ENCODE peak calls at places on chromosomes 4 and X, in six cellular contexts. One of them, this sample, is unnamed.

GRCh38 chr4:56908206-56909082 is 744 bp downstream of the REST start:
- DNase-seq in omental fat pad: peak
- DNase-seq in stimulated activated CD8-positive, alpha-beta memory T cell treated with anti-CD3 and anti-CD28 coated beads, Interleukin-7, amount 100 ng/mL, for 1 hour: peak
- DNase-seq in heart right ventricle: peak
- DNase-seq in Ammon's horn: peak
- DNase-seq in activated T-cell treated with anti-CD3 and anti-CD28 coated beads, Interleukin-2, amount 50 U/mL, for 24 hours: peak
- DNase-seq in this sample: peak

GRCh38 chr4:104815593-104816156 is 321.0 kb upstream of the CXXC4 start:
- DNase-seq in omental fat pad: no peak
- DNase-seq in stimulated activated CD8-positive, alpha-beta memory T cell treated with anti-CD3 and anti-CD28 coated beads, Interleukin-7, amount 100 ng/mL, for 1 hour: no peak
- DNase-seq in heart right ventricle: no peak
- DNase-seq in Ammon's horn: no peak
- DNase-seq in activated T-cell treated with anti-CD3 and anti-CD28 coated beads, Interleukin-2, amount 50 U/mL, for 24 hours: no peak
- DNase-seq in this sample: no peak

GRCh38 chr4:16836324-16836723 is 62.1 kb downstream of the LDB2 start:
- DNase-seq in omental fat pad: no peak
- DNase-seq in stimulated activated CD8-positive, alpha-beta memory T cell treated with anti-CD3 and anti-CD28 coated beads, Interleukin-7, amount 100 ng/mL, for 1 hour: no peak
- DNase-seq in heart right ventricle: no peak
- DNase-seq in Ammon's horn: no peak
- DNase-seq in activated T-cell treated with anti-CD3 and anti-CD28 coated beads, Interleukin-2, amount 50 U/mL, for 24 hours: no peak
- DNase-seq in this sample: no peak

GRCh38 chrX:68454476-68455150 is 21.3 kb upstream of the OPHN1 start:
- DNase-seq in omental fat pad: no peak
- DNase-seq in stimulated activated CD8-positive, alpha-beta memory T cell treated with anti-CD3 and anti-CD28 coated beads, Interleukin-7, amount 100 ng/mL, for 1 hour: no peak
- DNase-seq in heart right ventricle: no peak
- DNase-seq in Ammon's horn: no peak
- DNase-seq in activated T-cell treated with anti-CD3 and anti-CD28 coated beads, Interleukin-2, amount 50 U/mL, for 24 hours: no peak
- DNase-seq in this sample: no peak

GRCh38 chr4:186032259-186032658 is 36.7 kb upstream of the TLR3 start:
- DNase-seq in omental fat pad: no peak
- DNase-seq in stimulated activated CD8-positive, alpha-beta memory T cell treated with anti-CD3 and anti-CD28 coated beads, Interleukin-7, amount 100 ng/mL, for 1 hour: no peak
- DNase-seq in heart right ventricle: no peak
- DNase-seq in Ammon's horn: no peak
- DNase-seq in activated T-cell treated with anti-CD3 and anti-CD28 coated beads, Interleukin-2, amount 50 U/mL, for 24 hours: no peak
- DNase-seq in this sample: no peak

GRCh38 chr4:159398236-159398638 is 295.4 kb downstream of the RAPGEF2 start:
- DNase-seq in omental fat pad: no peak
- DNase-seq in stimulated activated CD8-positive, alpha-beta memory T cell treated with anti-CD3 and anti-CD28 coated beads, Interleukin-7, amount 100 ng/mL, for 1 hour: no peak
- DNase-seq in heart right ventricle: peak
- DNase-seq in Ammon's horn: no peak
- DNase-seq in activated T-cell treated with anti-CD3 and anti-CD28 coated beads, Interleukin-2, amount 50 U/mL, for 24 hours: no peak
- DNase-seq in this sample: no peak

GRCh38 chr4:1404573-1405248 is 1.5 kb downstream of the NKX1-1 start:
- DNase-seq in omental fat pad: no peak
- DNase-seq in stimulated activated CD8-positive, alpha-beta memory T cell treated with anti-CD3 and anti-CD28 coated beads, Interleukin-7, amount 100 ng/mL, for 1 hour: no peak
- DNase-seq in heart right ventricle: no peak
- DNase-seq in Ammon's horn: no peak
- DNase-seq in activated T-cell treated with anti-CD3 and anti-CD28 coated beads, Interleukin-2, amount 50 U/mL, for 24 hours: no peak
- DNase-seq in this sample: no peak

GRCh38 chrX:77693594-77693993 is 92.4 kb downstream of the ATRX start:
- DNase-seq in omental fat pad: no peak
- DNase-seq in stimulated activated CD8-positive, alpha-beta memory T cell treated with anti-CD3 and anti-CD28 coated beads, Interleukin-7, amount 100 ng/mL, for 1 hour: no peak
- DNase-seq in heart right ventricle: no peak
- DNase-seq in Ammon's horn: no peak
- DNase-seq in activated T-cell treated with anti-CD3 and anti-CD28 coated beads, Interleukin-2, amount 50 U/mL, for 24 hours: no peak
- DNase-seq in this sample: no peak

GRCh38 chrX:18424482-18425198 is 768 bp upstream of the CDKL5 start:
- DNase-seq in omental fat pad: no peak
- DNase-seq in stimulated activated CD8-positive, alpha-beta memory T cell treated with anti-CD3 and anti-CD28 coated beads, Interleukin-7, amount 100 ng/mL, for 1 hour: no peak
- DNase-seq in heart right ventricle: peak
- DNase-seq in Ammon's horn: peak
- DNase-seq in activated T-cell treated with anti-CD3 and anti-CD28 coated beads, Interleukin-2, amount 50 U/mL, for 24 hours: peak
- DNase-seq in this sample: no peak

GRCh38 chrX:15616531-15616930 is 15.8 kb upstream of the ACE2 start:
- DNase-seq in omental fat pad: no peak
- DNase-seq in stimulated activated CD8-positive, alpha-beta memory T cell treated with anti-CD3 and anti-CD28 coated beads, Interleukin-7, amount 100 ng/mL, for 1 hour: no peak
- DNase-seq in heart right ventricle: no peak
- DNase-seq in Ammon's horn: no peak
- DNase-seq in activated T-cell treated with anti-CD3 and anti-CD28 coated beads, Interleukin-2, amount 50 U/mL, for 24 hours: no peak
- DNase-seq in this sample: no peak